ENCODE peak calls at places on chromosomes 7 and 10, in four cellular contexts. One of them, this sample, is unnamed.

GRCh38 chr7:151752037-151752436 is 124.9 kb downstream of the PRKAG2 start:
- DNase-seq in transverse colon: no peak
- DNase-seq in endothelial cell of umbilical vein: no peak
- DNase-seq in heart left ventricle: no peak
- DNase-seq in this sample: no peak

GRCh38 chr10:26881600-26882331 is 21.0 kb upstream of the ABI1 start:
- DNase-seq in endothelial cell of umbilical vein: peak
- DNase-seq in heart left ventricle: no peak
- DNase-seq in transverse colon: no peak
- DNase-seq in this sample: no peak

GRCh38 chr10:12455774-12456173 is 106.4 kb downstream of the CAMK1D start:
- DNase-seq in endothelial cell of umbilical vein: peak
- DNase-seq in transverse colon: no peak
- DNase-seq in heart left ventricle: no peak
- DNase-seq in this sample: no peak

GRCh38 chr10:48685731-48686130 is 1.1 kb downstream of the WDFY4 start:
- DNase-seq in transverse colon: no peak
- DNase-seq in endothelial cell of umbilical vein: no peak
- DNase-seq in heart left ventricle: no peak
- DNase-seq in this sample: no peak

GRCh38 chr7:151608031-151608551 is 88.4 kb upstream of the RHEB start:
- DNase-seq in heart left ventricle: no peak
- DNase-seq in endothelial cell of umbilical vein: no peak
- DNase-seq in transverse colon: peak
- DNase-seq in this sample: no peak

GRCh38 chr10:23065549-23065948 is 29.8 kb upstream of the MSRB2 start:
- DNase-seq in endothelial cell of umbilical vein: peak
- DNase-seq in transverse colon: peak
- DNase-seq in heart left ventricle: peak
- DNase-seq in this sample: peak

GRCh38 chr7:46606771-46607170 is 685.7 kb upstream of the IGFBP3 start:
- DNase-seq in endothelial cell of umbilical vein: no peak
- DNase-seq in heart left ventricle: no peak
- DNase-seq in transverse colon: no peak
- DNase-seq in this sample: no peak

GRCh38 chr10:69839696-69840345 is 38.1 kb downstream of the COL13A1 start:
- DNase-seq in heart left ventricle: peak
- DNase-seq in transverse colon: no peak
- DNase-seq in endothelial cell of umbilical vein: no peak
- DNase-seq in this sample: peak

GRCh38 chr7:70694909-70695803 is 436.8 kb upstream of the GALNT17 start:
- DNase-seq in transverse colon: peak
- DNase-seq in heart left ventricle: no peak
- DNase-seq in endothelial cell of umbilical vein: no peak
- DNase-seq in this sample: peak

GRCh38 chr10:63521389-63522128 is at the start of gene REEP3:
- DNase-seq in endothelial cell of umbilical vein: peak
- DNase-seq in transverse colon: peak
- DNase-seq in heart left ventricle: peak
- DNase-seq in this sample: peak

GRCh38 chr10:133388265-133388972 is 5.5 kb upstream of the MTG1 start:
- DNase-seq in transverse colon: no peak
- DNase-seq in endothelial cell of umbilical vein: no peak
- DNase-seq in heart left ventricle: no peak
- DNase-seq in this sample: no peak

GRCh38 chr10:74223755-74224530 is 72.9 kb downstream of the ADK start:
- DNase-seq in endothelial cell of umbilical vein: peak
- DNase-seq in heart left ventricle: no peak
- DNase-seq in transverse colon: no peak
- DNase-seq in this sample: no peak

GRCh38 chr7:73618538-73618937 is 5.8 kb downstream of the MLXIPL start:
- DNase-seq in heart left ventricle: no peak
- DNase-seq in transverse colon: no peak
- DNase-seq in endothelial cell of umbilical vein: no peak
- DNase-seq in this sample: no peak

GRCh38 chr10:128097783-128098182 is 28.4 kb downstream of the MKI67 start:
- DNase-seq in endothelial cell of umbilical vein: no peak
- DNase-seq in heart left ventricle: no peak
- DNase-seq in transverse colon: no peak
- DNase-seq in this sample: no peak

GRCh38 chr10:97180367-97180763 is 5.4 kb downstream of the SLIT1 start:
- DNase-seq in heart left ventricle: no peak
- DNase-seq in endothelial cell of umbilical vein: no peak
- DNase-seq in transverse colon: no peak
- DNase-seq in this sample: no peak

GRCh38 chr10:49538381-49539319 is at the start of gene ERCC6:
- DNase-seq in heart left ventricle: peak
- DNase-seq in endothelial cell of umbilical vein: peak
- DNase-seq in transverse colon: peak
- DNase-seq in this sample: peak

GRCh38 chr7:11923376-11923922 is 91.5 kb upstream of the THSD7A start:
- DNase-seq in heart left ventricle: no peak
- DNase-seq in endothelial cell of umbilical vein: no peak
- DNase-seq in transverse colon: no peak
- DNase-seq in this sample: no peak

GRCh38 chr10:65234261-65234660 is 1691.6 kb upstream of the LRRTM3 start:
- DNase-seq in heart left ventricle: no peak
- DNase-seq in transverse colon: no peak
- DNase-seq in endothelial cell of umbilical vein: no peak
- DNase-seq in this sample: no peak

GRCh38 chr7:105932835-105933477 is 30.1 kb upstream of the CDHR3 start:
- DNase-seq in endothelial cell of umbilical vein: no peak
- DNase-seq in heart left ventricle: peak
- DNase-seq in transverse colon: peak
- DNase-seq in this sample: no peak

GRCh38 chr7:1087952-1088920 is at the start of gene GPER1:
- DNase-seq in transverse colon: peak
- DNase-seq in heart left ventricle: peak
- DNase-seq in endothelial cell of umbilical vein: no peak
- DNase-seq in this sample: peak

GRCh38 chr10:3850999-3851937 is 66.3 kb upstream of the KLF6 start:
- DNase-seq in transverse colon: no peak
- DNase-seq in heart left ventricle: no peak
- DNase-seq in endothelial cell of umbilical vein: peak
- DNase-seq in this sample: no peak

GRCh38 chr10:116765549-116766162 is 23.3 kb upstream of the HSPA12A start:
- DNase-seq in endothelial cell of umbilical vein: peak
- DNase-seq in heart left ventricle: peak
- DNase-seq in transverse colon: peak
- DNase-seq in this sample: peak

GRCh38 chr7:24143547-24143946 is 140.4 kb upstream of the NPY start:
- DNase-seq in transverse colon: no peak
- DNase-seq in heart left ventricle: no peak
- DNase-seq in endothelial cell of umbilical vein: no peak
- DNase-seq in this sample: no peak

GRCh38 chr10:33337335-33337854 is 2.9 kb upstream of the NRP1 start:
- DNase-seq in transverse colon: no peak
- DNase-seq in heart left ventricle: peak
- DNase-seq in endothelial cell of umbilical vein: no peak
- DNase-seq in this sample: peak
- H3K4me3 ChIP-seq in transverse colon: peak
- H3K4me3 ChIP-seq in heart left ventricle: peak
- H3K4me3 ChIP-seq in endothelial cell of umbilical vein: peak
- H3K4me3 ChIP-seq in this sample: no peak

DNA sequence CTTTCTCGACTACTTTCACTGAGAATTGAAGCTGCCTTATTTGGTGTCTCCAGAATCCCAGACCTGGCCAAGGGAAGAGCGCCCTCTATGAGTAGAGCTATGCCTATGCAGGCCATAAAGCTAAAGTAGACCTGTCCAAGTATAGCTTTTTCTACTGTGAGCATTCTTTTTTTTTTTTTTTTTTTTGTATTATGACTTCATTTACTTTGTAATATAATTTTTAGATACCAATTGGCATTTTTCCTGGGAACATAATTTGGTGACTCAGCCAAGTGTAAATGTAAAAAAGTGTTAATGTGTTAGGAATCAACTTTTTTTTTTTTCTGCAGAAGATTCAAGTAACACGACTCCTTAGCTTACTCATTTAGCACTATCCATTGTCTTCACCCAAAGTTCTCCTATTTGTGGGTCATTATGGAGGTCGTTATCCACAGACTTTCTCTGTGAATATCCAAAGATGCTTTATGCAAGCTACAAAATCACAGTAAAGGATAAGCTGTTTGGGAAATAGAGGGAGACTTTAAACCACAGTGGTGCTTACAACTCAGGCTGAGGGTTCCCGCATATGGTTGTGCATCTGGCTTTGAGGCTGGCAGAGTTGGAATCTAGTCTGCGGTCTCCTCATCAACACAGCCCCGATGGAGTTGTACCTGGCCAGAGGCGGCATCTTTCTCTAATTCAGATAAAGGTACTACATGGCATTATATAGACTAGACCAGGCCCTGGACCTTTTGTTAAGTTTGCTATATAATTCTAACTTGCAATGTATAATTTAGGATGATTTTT is 1040.2 kb upstream of the SORCS1 start:
- DNase-seq in endothelial cell of umbilical vein: no peak
- DNase-seq in transverse colon: peak
- DNase-seq in heart left ventricle: no peak
- DNase-seq in this sample: no peak
- H3K27ac ChIP-seq in endothelial cell of umbilical vein: no peak
- H3K27ac ChIP-seq in transverse colon: no peak
- H3K27ac ChIP-seq in heart left ventricle: no peak
- H3K27ac ChIP-seq in this sample: no peak

DNA sequence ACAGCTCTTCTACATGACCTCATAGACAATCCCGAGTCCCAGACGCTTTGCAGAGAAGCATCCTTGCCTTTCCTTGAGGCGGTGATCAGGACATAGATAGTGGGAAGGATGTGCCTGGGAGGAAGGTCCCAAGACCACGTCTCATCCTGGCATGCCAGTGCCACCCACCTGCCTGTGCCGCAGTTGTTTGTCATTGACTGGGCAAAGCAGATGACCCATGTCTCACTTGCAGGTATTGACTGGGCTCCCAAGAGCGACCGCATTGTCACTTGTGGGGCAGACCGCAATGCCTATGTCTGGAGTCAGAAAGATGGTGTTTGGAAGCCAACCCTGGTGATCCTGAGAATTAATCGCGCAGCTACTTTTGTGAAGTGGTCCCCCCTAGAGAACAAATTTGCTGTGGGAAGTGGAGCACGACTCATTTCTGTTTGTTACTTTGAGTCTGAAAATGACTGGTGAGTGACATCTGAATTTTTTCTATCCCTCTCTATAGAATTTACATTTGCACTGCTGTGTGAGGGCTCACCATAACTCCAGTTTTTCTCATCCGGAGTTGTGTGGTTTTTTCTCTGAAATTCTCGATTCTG is 18.5 kb downstream of the ARPC1A start:
- DNase-seq in transverse colon: no peak
- DNase-seq in heart left ventricle: no peak
- DNase-seq in endothelial cell of umbilical vein: no peak
- DNase-seq in this sample: no peak
- TF ChIP-seq POLR2A in transverse colon: no peak
- TF ChIP-seq POLR2A in heart left ventricle: no peak
- TF ChIP-seq POLR2A in endothelial cell of umbilical vein: no peak
- TF ChIP-seq POLR2A in this sample: no peak

GRCh38 chr10:16987129-16987670 is 142.4 kb downstream of the CUBN start:
- DNase-seq in transverse colon: no peak
- DNase-seq in heart left ventricle: no peak
- DNase-seq in endothelial cell of umbilical vein: peak
- DNase-seq in this sample: peak
- H3K4me3 ChIP-seq in transverse colon: no peak
- H3K4me3 ChIP-seq in heart left ventricle: no peak
- H3K4me3 ChIP-seq in endothelial cell of umbilical vein: no peak
- H3K4me3 ChIP-seq in this sample: no peak

GRCh38 chr10:132229834-132230556 is 43.2 kb downstream of the DPYSL4 start:
- DNase-seq in transverse colon: peak
- DNase-seq in endothelial cell of umbilical vein: peak
- DNase-seq in heart left ventricle: no peak
- DNase-seq in this sample: no peak
- H3K27ac ChIP-seq in transverse colon: peak
- H3K27ac ChIP-seq in endothelial cell of umbilical vein: no peak
- H3K27ac ChIP-seq in heart left ventricle: peak
- H3K27ac ChIP-seq in this sample: no peak

GRCh38 chr10:124916585-124917167 is 25.2 kb upstream of the ZRANB1 start:
- DNase-seq in endothelial cell of umbilical vein: peak
- DNase-seq in heart left ventricle: peak
- DNase-seq in transverse colon: peak
- DNase-seq in this sample: peak
- TF ChIP-seq POLR2A in endothelial cell of umbilical vein: peak
- TF ChIP-seq POLR2A in heart left ventricle: peak
- TF ChIP-seq POLR2A in transverse colon: peak
- TF ChIP-seq POLR2A in this sample: peak

GRCh38 chr7:102976493-102976892 is 63.7 kb downstream of the LRRC17 start:
- DNase-seq in heart left ventricle: no peak
- DNase-seq in transverse colon: no peak
- DNase-seq in endothelial cell of umbilical vein: no peak
- DNase-seq in this sample: no peak

GRCh38 chr7:102978280-102978679 is 65.5 kb downstream of the LRRC17 start:
- DNase-seq in heart left ventricle: peak
- DNase-seq in transverse colon: no peak
- DNase-seq in endothelial cell of umbilical vein: peak
- DNase-seq in this sample: no peak

GRCh38 chr7:102981451-102981850 is 68.7 kb downstream of the LRRC17 start:
- DNase-seq in transverse colon: no peak
- DNase-seq in endothelial cell of umbilical vein: no peak
- DNase-seq in heart left ventricle: no peak
- DNase-seq in this sample: no peak

GRCh38 chr7:102982235-102982634 is 69.4 kb downstream of the LRRC17 start:
- DNase-seq in transverse colon: no peak
- DNase-seq in heart left ventricle: no peak
- DNase-seq in endothelial cell of umbilical vein: no peak
- DNase-seq in this sample: no peak

DNA sequence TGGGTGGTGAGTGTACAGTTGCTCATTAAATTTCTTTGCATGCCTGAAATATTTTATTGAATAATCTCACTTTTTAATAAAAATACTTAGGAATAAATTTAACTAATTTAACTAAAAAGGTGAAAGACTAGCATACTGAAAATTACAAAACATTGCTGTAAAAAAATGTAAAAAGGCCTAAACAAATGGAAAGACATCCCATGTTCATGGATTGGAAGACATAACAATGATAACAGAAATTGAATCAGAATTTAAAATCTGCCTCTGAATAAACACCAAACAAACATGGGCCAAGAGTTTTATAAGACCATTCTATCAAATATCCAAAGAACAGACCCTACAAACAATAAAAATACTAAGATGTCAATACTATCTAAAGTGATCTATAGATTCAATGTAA is 66.9 kb downstream of the LRRC17 start:
- DNase-seq in heart left ventricle: no peak
- DNase-seq in endothelial cell of umbilical vein: no peak
- DNase-seq in transverse colon: no peak
- DNase-seq in this sample: no peak
- H3K4me3 ChIP-seq in heart left ventricle: no peak
- H3K4me3 ChIP-seq in endothelial cell of umbilical vein: no peak
- H3K4me3 ChIP-seq in transverse colon: no peak
- H3K4me3 ChIP-seq in this sample: no peak

DNA sequence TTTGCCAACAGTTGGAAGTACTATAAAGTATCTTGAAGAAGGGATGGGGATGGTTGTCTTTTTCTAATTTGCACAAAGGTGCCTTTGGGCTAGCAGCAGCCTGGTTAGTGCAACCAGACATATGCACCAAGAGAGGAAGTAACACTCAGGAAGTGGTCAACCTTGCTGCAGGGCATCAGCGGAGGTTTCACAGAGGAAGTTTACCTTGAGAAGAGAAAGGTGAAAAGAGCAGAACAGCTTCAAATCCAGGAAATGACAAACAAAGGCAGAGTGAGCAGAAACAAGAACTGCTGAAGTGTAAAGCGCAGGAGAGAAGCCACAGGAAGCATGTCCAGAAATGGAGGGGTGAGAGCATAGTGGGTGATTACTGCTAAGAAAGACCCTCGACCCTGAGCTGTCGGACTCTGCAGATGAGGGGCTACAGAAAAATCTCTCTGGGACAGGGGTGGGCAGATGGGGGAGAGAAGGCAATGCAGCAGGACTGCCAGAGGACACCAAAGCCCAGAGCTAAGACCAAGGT is 66.9 kb downstream of the STK17A start:
- DNase-seq in endothelial cell of umbilical vein: peak
- DNase-seq in heart left ventricle: no peak
- DNase-seq in transverse colon: peak
- DNase-seq in this sample: no peak
- H3K27ac ChIP-seq in endothelial cell of umbilical vein: peak
- H3K27ac ChIP-seq in heart left ventricle: peak
- H3K27ac ChIP-seq in transverse colon: peak
- H3K27ac ChIP-seq in this sample: no peak